ENCODE peak calls at places on chromosomes 11 and 22, in seven cellular contexts. D, M, L, Q, Z, W and E are unnamed samples.

GRCh38 chr11:44753965-44754645 is 27.3 kb downstream of the TSPAN18 start:
- DNase-seq in D (no peak), M (no peak), L (no peak), Q (no peak), Z (peak), W (no peak), E (no peak)

GRCh38 chr11:111730031-111730430 is 36.2 kb downstream of the PPP2R1B start:
- DNase-seq in D (no peak), M (no peak), L (no peak), Q (no peak), Z (no peak), W (no peak), E (no peak)

GRCh38 chr22:17601031-17601430 is 27.5 kb downstream of the ATP6V1E1 start:
- DNase-seq in D (no peak), M (no peak), L (no peak), Q (no peak), Z (no peak), W (no peak), E (no peak)

GRCh38 chr11:125892994-125893393 is 5.5 kb downstream of the HYLS1 start:
- DNase-seq in D (no peak), M (no peak), L (no peak), Q (no peak), Z (no peak), W (no peak), E (no peak)

GRCh38 chr22:39534591-39535301 is 2.2 kb upstream of the RPS19BP1 start:
- DNase-seq in D (peak), M (peak), L (peak), Q (peak), Z (peak), W (peak), E (no peak)

GRCh38 chr11:68584097-68584496 is 100.2 kb upstream of the GAL start:
- DNase-seq in D (peak), M (peak), L (peak), Q (peak), Z (no peak), W (no peak), E (no peak)

GRCh38 chr11:64396079-64396591 is 37.2 kb downstream of the RPS6KA4 start:
- DNase-seq in D (no peak), M (peak), L (no peak), Q (peak), Z (no peak), W (no peak), E (no peak)

GRCh38 chr22:20112623-20113511 is 3.0 kb upstream of the RANBP1 start:
- DNase-seq in D (no peak), M (no peak), L (no peak), Q (no peak), Z (no peak), W (no peak), E (no peak)

GRCh38 chr11:81033779-81034550 is 1593.1 kb upstream of the TENM4 start:
- DNase-seq in D (no peak), M (no peak), L (no peak), Q (no peak), Z (no peak), W (peak), E (no peak)

GRCh38 chr11:65650547-65651338 is 12.0 kb downstream of the RELA start:
- DNase-seq in D (no peak), M (no peak), L (no peak), Q (no peak), Z (no peak), W (no peak), E (no peak)

GRCh38 chr22:29268511-29269229 is 602 bp downstream of the EWSR1 start:
- DNase-seq in D (no peak), M (peak), L (peak), Q (peak), Z (peak), W (no peak), E (peak)

GRCh38 chr11:118046051-118046963 is 30.6 kb upstream of the TMPRSS4 start:
- DNase-seq in D (peak), M (no peak), L (no peak), Q (no peak), Z (no peak), W (no peak), E (no peak)

GRCh38 chr22:31532060-31532459 is 35.7 kb downstream of the SFI1 start:
- DNase-seq in D (no peak), M (no peak), L (no peak), Q (no peak), Z (no peak), W (no peak), E (no peak)

GRCh38 chr11:118117790-118118601 is 31.2 kb upstream of the SMIM35 start:
- DNase-seq in D (no peak), M (no peak), L (no peak), Q (no peak), Z (peak), W (no peak), E (no peak)

GRCh38 chr11:76237914-76238313 is 31.6 kb upstream of the WNT11 start:
- DNase-seq in D (no peak), M (no peak), L (peak), Q (peak), Z (no peak), W (peak), E (peak)

GRCh38 chr11:68116126-68116525 is 5.1 kb downstream of the CHKA start:
- DNase-seq in D (no peak), M (no peak), L (no peak), Q (no peak), Z (no peak), W (no peak), E (no peak)

GRCh38 chr22:41478473-41478872 is 9.6 kb downstream of the ACO2 start:
- DNase-seq in D (no peak), M (no peak), L (no peak), Q (no peak), Z (no peak), W (no peak), E (no peak)

GRCh38 chr11:133726576-133726975 is 118.7 kb downstream of the SPATA19 start:
- DNase-seq in D (no peak), M (no peak), L (no peak), Q (no peak), Z (no peak), W (peak), E (no peak)

GRCh38 chr11:2798951-2799761 is 86.4 kb downstream of the CDKN1C start:
- DNase-seq in D (no peak), M (no peak), L (no peak), Q (no peak), Z (peak), W (no peak), E (no peak)

GRCh38 chr11:111282663-111283062 is 15.7 kb upstream of the POU2AF3 start:
- DNase-seq in D (no peak), M (no peak), L (no peak), Q (no peak), Z (no peak), W (no peak), E (no peak)

GRCh38 chr22:39183991-39184585 is 31.6 kb upstream of the CBX7 start:
- DNase-seq in D (no peak), M (no peak), L (no peak), Q (peak), Z (no peak), W (no peak), E (peak)

GRCh38 chr11:127651175-127651887 is 650.8 kb upstream of the KIRREL3 start:
- DNase-seq in D (no peak), M (no peak), L (no peak), Q (peak), Z (no peak), W (no peak), E (no peak)

GRCh38 chr22:42688914-42689275 is 31.8 kb downstream of the A4GALT start:
- DNase-seq in D (no peak), M (peak), L (peak), Q (no peak), Z (no peak), W (no peak), E (no peak)

GRCh38 chr22:46979506-46979905 is 217.1 kb downstream of the TBC1D22A start:
- DNase-seq in D (no peak), M (no peak), L (no peak), Q (no peak), Z (no peak), W (no peak), E (no peak)

GRCh38 chr11:95085117-95085825 is 4.4 kb upstream of the ENDOD1 start:
- DNase-seq in D (no peak), M (no peak), L (no peak), Q (no peak), Z (no peak), W (no peak), E (no peak)

GRCh38 chr11:134741453-134742227 is 329.6 kb upstream of the B3GAT1 start:
- DNase-seq in D (no peak), M (no peak), L (no peak), Q (no peak), Z (peak), W (no peak), E (no peak)

GRCh38 chr11:120208012-120208441 is 2.8 kb upstream of the OAF start:
- DNase-seq in D (no peak), M (no peak), L (no peak), Q (no peak), Z (no peak), W (no peak), E (no peak)

GRCh38 chr11:86955674-86956522 is 703 bp upstream of the FZD4 start:
- DNase-seq in D (no peak), M (peak), L (peak), Q (peak), Z (peak), W (peak), E (peak)

GRCh38 chr11:69058501-69059270 is 10.0 kb downstream of the TPCN2 start:
- DNase-seq in D (no peak), M (no peak), L (no peak), Q (no peak), Z (no peak), W (no peak), E (no peak)

GRCh38 chr22:24500251-24500820 is 5.2 kb downstream of the UPB1 start:
- DNase-seq in D (no peak), M (no peak), L (no peak), Q (no peak), Z (no peak), W (peak), E (no peak)

GRCh38 chr11:45683285-45684058 is 18.1 kb upstream of the CHST1 start:
- DNase-seq in D (no peak), M (no peak), L (no peak), Q (no peak), Z (peak), W (no peak), E (no peak)

GRCh38 chr11:22733849-22734248 is 67.4 kb downstream of the GAS2 start:
- DNase-seq in D (no peak), M (no peak), L (no peak), Q (no peak), Z (no peak), W (no peak), E (no peak)

GRCh38 chr11:45692808-45693453 is 27.5 kb upstream of the CHST1 start:
- DNase-seq in D (no peak), M (no peak), L (no peak), Q (no peak), Z (no peak), W (no peak), E (no peak)

GRCh38 chr11:93248602-93249001 is 50.8 kb upstream of the SLC36A4 start:
- DNase-seq in D (no peak), M (no peak), L (no peak), Q (peak), Z (no peak), W (no peak), E (peak)

GRCh38 chr22:38239101-38239761 is 33.6 kb downstream of the TMEM184B start:
- DNase-seq in D (no peak), M (no peak), L (peak), Q (peak), Z (no peak), W (no peak), E (no peak)